ENCODE peak calls at places on chromosome 9, in five cellular contexts. One of them, this sample, is unnamed.

GRCh38 chr9:88534456-88535225 is at the start of gene NXNL2:
- DNase-seq in AG08396: peak
- DNase-seq in NB4: peak
- DNase-seq in left cardiac atrium: peak
- DNase-seq in GF-D8: no peak
- DNase-seq in this sample: peak

GRCh38 chr9:13032585-13032984 is 246.9 kb downstream of the MPDZ start:
- DNase-seq in GF-D8: no peak
- DNase-seq in left cardiac atrium: no peak
- DNase-seq in NB4: no peak
- DNase-seq in AG08396: no peak
- DNase-seq in this sample: no peak

GRCh38 chr9:25421560-25421959 is 256.7 kb downstream of the TUSC1 start:
- DNase-seq in NB4: no peak
- DNase-seq in GF-D8: no peak
- DNase-seq in left cardiac atrium: no peak
- DNase-seq in AG08396: no peak
- DNase-seq in this sample: no peak

GRCh38 chr9:68500457-68501158 is 40.1 kb downstream of the TMEM252 start:
- DNase-seq in NB4: no peak
- DNase-seq in GF-D8: no peak
- DNase-seq in left cardiac atrium: no peak
- DNase-seq in AG08396: peak
- DNase-seq in this sample: peak

GRCh38 chr9:4324513-4324912 is 24.6 kb upstream of the GLIS3 start:
- DNase-seq in NB4: no peak
- DNase-seq in AG08396: no peak
- DNase-seq in GF-D8: no peak
- DNase-seq in left cardiac atrium: peak
- DNase-seq in this sample: peak

GRCh38 chr9:93200449-93200742 is 16.5 kb downstream of the WNK2 start:
- DNase-seq in left cardiac atrium: peak
- DNase-seq in AG08396: no peak
- DNase-seq in GF-D8: no peak
- DNase-seq in NB4: no peak
- DNase-seq in this sample: no peak

GRCh38 chr9:116953271-116953670 is 266.2 kb downstream of the TRIM32 start:
- DNase-seq in GF-D8: no peak
- DNase-seq in AG08396: no peak
- DNase-seq in NB4: no peak
- DNase-seq in left cardiac atrium: no peak
- DNase-seq in this sample: no peak

GRCh38 chr9:101027246-101027645 is 1.3 kb upstream of the PLPPR1 start:
- DNase-seq in GF-D8: no peak
- DNase-seq in AG08396: no peak
- DNase-seq in NB4: no peak
- DNase-seq in left cardiac atrium: no peak
- DNase-seq in this sample: no peak

GRCh38 chr9:84794981-84795637 is 125.6 kb downstream of the NTRK2 start:
- DNase-seq in AG08396: no peak
- DNase-seq in GF-D8: no peak
- DNase-seq in left cardiac atrium: no peak
- DNase-seq in NB4: no peak
- DNase-seq in this sample: no peak

GRCh38 chr9:136546697-136547481 is 1.0 kb upstream of the NOTCH1 start:
- DNase-seq in NB4: peak
- DNase-seq in GF-D8: peak
- DNase-seq in left cardiac atrium: peak
- DNase-seq in AG08396: peak
- DNase-seq in this sample: peak

GRCh38 chr9:121593066-121593465 is 58.4 kb upstream of the DAB2IP start:
- DNase-seq in GF-D8: no peak
- DNase-seq in AG08396: no peak
- DNase-seq in NB4: no peak
- DNase-seq in left cardiac atrium: no peak
- DNase-seq in this sample: no peak

GRCh38 chr9:88801214-88801796 is 190.0 kb upstream of the S1PR3 start:
- DNase-seq in left cardiac atrium: no peak
- DNase-seq in NB4: no peak
- DNase-seq in AG08396: no peak
- DNase-seq in GF-D8: no peak
- DNase-seq in this sample: peak

GRCh38 chr9:88818495-88819201 is 172.6 kb upstream of the S1PR3 start:
- DNase-seq in left cardiac atrium: no peak
- DNase-seq in AG08396: no peak
- DNase-seq in GF-D8: no peak
- DNase-seq in NB4: peak
- DNase-seq in this sample: peak

GRCh38 chr9:100098241-100098886 is 436 bp downstream of the ERP44 start:
- DNase-seq in NB4: peak
- DNase-seq in GF-D8: peak
- DNase-seq in AG08396: peak
- DNase-seq in left cardiac atrium: peak
- DNase-seq in this sample: peak

GRCh38 chr9:95363051-95363841 is 45.7 kb upstream of the FANCC start:
- DNase-seq in left cardiac atrium: no peak
- DNase-seq in NB4: no peak
- DNase-seq in GF-D8: no peak
- DNase-seq in AG08396: peak
- DNase-seq in this sample: no peak

GRCh38 chr9:114051706-114052105 is 26.4 kb downstream of the AMBP start:
- DNase-seq in left cardiac atrium: no peak
- DNase-seq in AG08396: no peak
- DNase-seq in NB4: no peak
- DNase-seq in GF-D8: no peak
- DNase-seq in this sample: no peak

GRCh38 chr9:79766091-79766490 is 194.3 kb downstream of the TLE4 start:
- DNase-seq in GF-D8: no peak
- DNase-seq in AG08396: no peak
- DNase-seq in left cardiac atrium: no peak
- DNase-seq in NB4: no peak
- DNase-seq in this sample: no peak

GRCh38 chr9:111969622-111970021 is 73.0 kb downstream of the UGCG start:
- DNase-seq in NB4: no peak
- DNase-seq in left cardiac atrium: no peak
- DNase-seq in AG08396: no peak
- DNase-seq in GF-D8: no peak
- DNase-seq in this sample: no peak

GRCh38 chr9:35603506-35603985 is 1.5 kb upstream of the TESK1 start:
- DNase-seq in AG08396: peak
- DNase-seq in NB4: no peak
- DNase-seq in left cardiac atrium: peak
- DNase-seq in GF-D8: peak
- DNase-seq in this sample: peak

GRCh38 chr9:81607593-81608288 is 81.6 kb downstream of the TLE1 start:
- DNase-seq in AG08396: no peak
- DNase-seq in GF-D8: no peak
- DNase-seq in NB4: no peak
- DNase-seq in left cardiac atrium: no peak
- DNase-seq in this sample: no peak

GRCh38 chr9:126699401-126699851 is 85.7 kb downstream of the LMX1B start:
- DNase-seq in AG08396: no peak
- DNase-seq in NB4: no peak
- DNase-seq in left cardiac atrium: peak
- DNase-seq in GF-D8: no peak
- DNase-seq in this sample: no peak

GRCh38 chr9:130555968-130556367 is 23.4 kb upstream of the FUBP3 start:
- DNase-seq in AG08396: no peak
- DNase-seq in left cardiac atrium: no peak
- DNase-seq in NB4: no peak
- DNase-seq in GF-D8: no peak
- DNase-seq in this sample: peak

GRCh38 chr9:122015165-122015821 is 77.8 kb downstream of the TTLL11 start:
- DNase-seq in AG08396: no peak
- DNase-seq in NB4: no peak
- DNase-seq in GF-D8: no peak
- DNase-seq in left cardiac atrium: no peak
- DNase-seq in this sample: no peak

GRCh38 chr9:133821606-133822438 is 83.7 kb upstream of the SARDH start:
- DNase-seq in GF-D8: no peak
- DNase-seq in NB4: no peak
- DNase-seq in AG08396: no peak
- DNase-seq in left cardiac atrium: no peak
- DNase-seq in this sample: no peak

GRCh38 chr9:17229945-17230560 is 95.2 kb downstream of the CNTLN start:
- DNase-seq in left cardiac atrium: no peak
- DNase-seq in NB4: no peak
- DNase-seq in GF-D8: no peak
- DNase-seq in AG08396: no peak
- DNase-seq in this sample: no peak

GRCh38 chr9:130756037-130756436 is 62.5 kb downstream of the EXOSC2 start:
- DNase-seq in AG08396: no peak
- DNase-seq in NB4: peak
- DNase-seq in left cardiac atrium: no peak
- DNase-seq in GF-D8: no peak
- DNase-seq in this sample: no peak

GRCh38 chr9:77021928-77022782 is 2.7 kb downstream of the FOXB2 start:
- DNase-seq in GF-D8: no peak
- DNase-seq in NB4: no peak
- DNase-seq in left cardiac atrium: no peak
- DNase-seq in AG08396: no peak
- DNase-seq in this sample: no peak

GRCh38 chr9:113343732-113344231 is 3.7 kb upstream of the WDR31 start:
- DNase-seq in left cardiac atrium: peak
- DNase-seq in GF-D8: peak
- DNase-seq in NB4: peak
- DNase-seq in AG08396: peak
- DNase-seq in this sample: peak

GRCh38 chr9:80208662-80209061 is 636.9 kb downstream of the TLE4 start:
- DNase-seq in NB4: no peak
- DNase-seq in GF-D8: no peak
- DNase-seq in left cardiac atrium: no peak
- DNase-seq in AG08396: no peak
- DNase-seq in this sample: no peak

GRCh38 chr9:130142635-130143034 is 29.6 kb upstream of the NCS1 start:
- DNase-seq in AG08396: no peak
- DNase-seq in left cardiac atrium: no peak
- DNase-seq in NB4: no peak
- DNase-seq in GF-D8: no peak
- DNase-seq in this sample: no peak